ENCODE peak calls at places on chromosomes 7 and 10, in nine cellular contexts. L, E, C, V, S, K, P, N and O are unnamed samples.

GRCh38 chr7:107232568-107233090 is 63.8 kb downstream of the HBP1 start:
- DNase-seq in N (peak; percentile 89), V (no peak), L (no peak), P (peak; percentile 62), E (no peak), K (peak; percentile 23), C (no peak), S (no peak), O (no peak)

GRCh38 chr10:49837685-49838084 is 75.6 kb upstream of the OGDHL start:
- DNase-seq in E (no peak), P (no peak), N (no peak), S (no peak), V (no peak), C (no peak), K (no peak), L (no peak), O (no peak)

GRCh38 chr10:62121197-62121550 is 147.5 kb downstream of the RTKN2 start:
- DNase-seq in N (no peak), P (no peak), E (no peak), K (no peak), V (no peak), C (no peak), S (no peak), L (no peak), O (no peak)

GRCh38 chr10:45395554-45395953 is 21.5 kb downstream of the ALOX5 start:
- DNase-seq in S (no peak), C (no peak), E (no peak), K (no peak), N (no peak), P (no peak), L (no peak), V (no peak), O (no peak)

GRCh38 chr7:35717516-35717915 is 22.6 kb upstream of the HERPUD2 start:
- DNase-seq in K (no peak), C (no peak), L (no peak), P (no peak), S (no peak), N (no peak), E (no peak), V (no peak), O (no peak)

GRCh38 chr7:47536705-47537611 is 45.0 kb downstream of the TNS3 start:
- DNase-seq in N (peak; percentile 75), L (peak; percentile 36), V (peak; percentile 63), K (peak; percentile 68), E (peak; percentile 53), P (peak; percentile 76), C (no peak), S (peak; percentile 84), O (peak; percentile 43)

GRCh38 chr7:1646957-1647891 is 22.9 kb upstream of the ELFN1 start:
- DNase-seq in L (peak; percentile 58), E (peak; percentile 54), N (peak; percentile 19), C (no peak), S (peak; percentile 37), V (peak; percentile 37), P (no peak), K (peak; percentile 84), O (no peak)

GRCh38 chr7:74615933-74616780 is 41.4 kb upstream of the GTF2I start:
- DNase-seq in P (no peak), V (no peak), E (no peak), K (no peak), S (no peak), N (no peak), L (no peak), C (no peak), O (no peak)

GRCh38 chr10:101038486-101038885 is 7.5 kb downstream of the SFXN3 start:
- DNase-seq in V (no peak), K (no peak), C (no peak), E (no peak), L (no peak), S (peak; percentile 76), P (no peak), N (no peak), O (no peak)

GRCh38 chr10:97165499-97165898 is 20.3 kb downstream of the SLIT1 start:
- DNase-seq in E (no peak), K (no peak), V (no peak), C (no peak), S (peak; percentile 47), L (no peak), N (no peak), P (no peak), O (no peak)

GRCh38 chr10:48634984-48635557 is 30.2 kb upstream of the ARHGAP22 start:
- DNase-seq in C (no peak), V (no peak), L (no peak), P (no peak), N (no peak), E (no peak), K (no peak), S (no peak), O (no peak)

GRCh38 chr10:32155075-32155516 is 98.9 kb upstream of the KIF5B start:
- DNase-seq in E (no peak), S (no peak), L (no peak), C (no peak), K (peak; percentile 84), V (no peak), P (peak; percentile 63), N (peak; percentile 75), O (no peak)

GRCh38 chr10:5945561-5946418 is 31.6 kb downstream of the IL15RA start:
- DNase-seq in S (no peak), K (peak; percentile 98), C (no peak), N (peak; percentile 98), E (peak; percentile 77), V (peak; percentile 70), L (peak; percentile 77), P (peak; percentile 97), O (peak; percentile 89)

GRCh38 chr7:128304212-128304611 is 39.5 kb downstream of the RBM28 start:
- DNase-seq in S (no peak), P (no peak), N (no peak), E (no peak), V (no peak), L (no peak), K (no peak), C (no peak), O (no peak)

GRCh38 chr7:55212838-55213237 is 152.3 kb upstream of the LANCL2 start:
- DNase-seq in E (no peak), V (no peak), L (no peak), K (no peak), P (no peak), N (no peak), S (no peak), C (no peak), O (no peak)

GRCh38 chr10:538895-539294 is 150.6 kb downstream of the DIP2C start:
- DNase-seq in L (no peak), C (no peak), K (peak; percentile 55), P (peak; percentile 99), V (no peak), E (no peak), N (peak; percentile 94), S (no peak), O (no peak)

DNA sequence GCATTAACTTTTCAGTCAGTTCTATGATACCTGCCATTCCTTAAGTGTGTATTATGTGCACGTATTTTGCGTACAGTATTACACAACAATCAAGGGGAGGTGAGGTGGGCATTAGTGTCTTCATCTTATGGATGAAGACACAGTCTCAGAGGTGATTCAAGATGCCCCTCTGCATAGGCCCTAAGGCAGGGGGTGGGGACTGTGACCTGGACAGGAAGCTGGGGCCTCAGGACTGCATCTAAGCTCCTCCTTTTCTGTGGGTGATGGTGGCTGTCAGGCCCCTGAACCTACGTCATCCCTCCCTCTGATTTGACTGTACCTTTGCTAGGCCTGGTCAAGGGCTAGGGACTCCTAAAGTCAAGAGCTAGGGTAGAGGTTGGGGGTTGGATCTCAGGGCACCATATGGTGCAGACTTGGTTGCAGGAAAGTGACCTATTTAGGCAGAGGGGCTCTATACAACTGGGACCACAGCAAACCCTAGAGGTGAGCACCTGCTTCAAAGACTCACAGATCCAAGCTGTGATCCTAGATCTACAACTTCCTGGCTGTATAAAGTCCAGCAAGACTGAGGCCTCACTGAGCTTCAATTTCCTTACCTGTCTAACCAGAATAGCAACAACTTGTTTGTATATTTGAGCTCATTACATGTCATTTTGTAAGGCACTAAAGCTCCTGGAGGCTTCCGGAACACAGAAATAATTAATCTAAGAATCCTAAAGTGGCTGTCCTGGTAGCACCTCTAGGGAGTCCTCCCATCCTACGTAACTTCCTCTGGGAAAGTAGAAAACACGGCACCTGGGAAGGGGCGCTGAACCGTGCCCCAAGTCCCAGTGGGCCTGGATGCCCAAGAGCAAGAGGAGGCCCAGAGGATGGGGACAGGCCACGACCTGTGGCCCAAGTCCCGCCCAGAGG is 39.1 kb downstream of the HK1 start:
- DNase-seq in N (no peak), S (peak; percentile 67), E (no peak), V (no peak), L (no peak), K (no peak), P (no peak), C (peak; percentile 87), O (no peak)
- H3K4me3 ChIP-seq in N (no peak overlapping the region), S (peak overlapping the region; percentile 87), E (peak overlapping the region; percentile 84), V (peak overlapping the region; percentile 98), L (peak overlapping the region; percentile 82), K (peak overlapping the region; percentile 94), P (peak overlapping the region; percentile 90), C (peak overlapping the region; percentile 94), O (peak overlapping the region; percentile 93)

GRCh38 chr10:117865945-117866344 is 180.8 kb downstream of the RAB11FIP2 start:
- DNase-seq in K (no peak), N (no peak), L (no peak), P (no peak), E (no peak), S (no peak), C (no peak), V (no peak), O (no peak)

GRCh38 chr10:117860135-117860534 is 186.6 kb downstream of the RAB11FIP2 start:
- DNase-seq in C (no peak), V (no peak), L (no peak), K (no peak), P (no peak), E (no peak), S (no peak), N (no peak), O (no peak)

DNA sequence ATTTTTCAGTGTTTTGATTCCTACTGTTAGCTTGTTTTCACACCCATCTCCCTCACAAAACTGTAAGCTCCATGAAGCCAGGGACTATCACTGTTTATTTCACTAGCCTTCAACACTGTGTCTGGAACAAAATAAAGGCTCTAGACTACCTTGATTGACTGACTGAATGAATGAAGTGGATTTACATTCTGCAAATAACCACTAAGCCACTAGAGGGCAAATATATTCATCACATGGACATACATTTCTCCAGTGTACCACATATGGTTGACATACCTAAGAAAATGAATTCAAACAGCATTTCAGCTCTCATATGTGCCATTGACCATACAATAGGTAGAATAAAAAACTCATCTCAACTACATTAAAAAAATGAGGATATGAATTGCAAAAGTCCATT is 185.9 kb downstream of the RAB11FIP2 start:
- DNase-seq in L (no peak), C (peak; percentile 45), P (peak; percentile 1), K (peak; percentile 17), N (no peak), E (no peak), S (no peak), V (no peak), O (no peak)
- TF ChIP-seq CTCF in L (peak; percentile 24), C (peak; percentile 45), P (no peak), K (peak; percentile 27), N (peak; percentile 28), E (peak; percentile 13), S (peak; percentile 73), V (no peak), O (no peak)

GRCh38 chr10:86504510-86504909 is 17.1 kb downstream of the WAPL start:
- DNase-seq in L (no peak), V (no peak), P (no peak), N (no peak), C (no peak), E (no peak), S (no peak), K (no peak), O (no peak)
- H3K4me3 ChIP-seq in L (no peak overlapping the region), V (no peak overlapping the region), P (no peak overlapping the region), N (no peak overlapping the region), C (no peak overlapping the region), E (no peak overlapping the region), S (no peak overlapping the region), K (no peak overlapping the region), O (no peak overlapping the region)

GRCh38 chr10:3955493-3955892 is 170.5 kb upstream of the KLF6 start:
- DNase-seq in N (no peak), E (no peak), P (peak; percentile 20), V (no peak), K (peak; percentile 24), L (no peak), C (no peak), S (peak; percentile 77), O (no peak)
- TF ChIP-seq CTCF in N (no peak), E (no peak), P (no peak), V (no peak), K (no peak), L (no peak), C (no peak), S (peak; percentile 39), O (no peak)